ENCODE peak calls at places on chromosome 10, in four cellular contexts. One of them, this sample, is unnamed.

GRCh38 chr10:80664071-80664680 is 126.5 kb downstream of the SH2D4B start:
- DNase-seq in HL-60: peak; percentile 23
- DNase-seq in K562: peak; percentile 74
- DNase-seq in GM12878: no peak
- DNase-seq in this sample: peak; percentile 19

GRCh38 chr10:124509836-124510535 is 48.4 kb downstream of the LHPP start:
- DNase-seq in HL-60: no peak
- DNase-seq in K562: no peak
- DNase-seq in GM12878: no peak
- DNase-seq in this sample: no peak

GRCh38 chr10:8042864-8043568 is 11.5 kb upstream of the GATA3 start:
- DNase-seq in HL-60: no peak
- DNase-seq in K562: no peak
- DNase-seq in GM12878: no peak
- DNase-seq in this sample: no peak

GRCh38 chr10:90136731-90137316 is 435.4 kb downstream of the KIF20B start:
- DNase-seq in HL-60: no peak
- DNase-seq in K562: no peak
- DNase-seq in GM12878: no peak
- DNase-seq in this sample: no peak

GRCh38 chr10:45495438-45496152 is 121.6 kb downstream of the ALOX5 start:
- DNase-seq in HL-60: peak; percentile 8
- DNase-seq in K562: peak; percentile 60
- DNase-seq in GM12878: no peak
- DNase-seq in this sample: no peak

GRCh38 chr10:43214071-43214955 is 52.6 kb downstream of the RASGEF1A start:
- DNase-seq in HL-60: no peak
- DNase-seq in K562: no peak
- DNase-seq in GM12878: no peak
- DNase-seq in this sample: no peak

GRCh38 chr10:24382596-24382978 is 173.6 kb downstream of the KIAA1217 start:
- DNase-seq in HL-60: no peak
- DNase-seq in K562: no peak
- DNase-seq in GM12878: no peak
- DNase-seq in this sample: no peak

GRCh38 chr10:71357792-71358265 is 38.8 kb downstream of the SLC29A3 start:
- DNase-seq in HL-60: no peak
- DNase-seq in K562: peak; percentile 83
- DNase-seq in GM12878: no peak
- DNase-seq in this sample: no peak

GRCh38 chr10:121306159-121306673 is 292.0 kb downstream of the FGFR2 start:
- DNase-seq in HL-60: no peak
- DNase-seq in K562: no peak
- DNase-seq in GM12878: no peak
- DNase-seq in this sample: no peak

GRCh38 chr10:125016611-125017202 is 74.8 kb downstream of the ZRANB1 start:
- DNase-seq in HL-60: no peak
- DNase-seq in K562: no peak
- DNase-seq in GM12878: no peak
- DNase-seq in this sample: no peak

GRCh38 chr10:24483701-24484100 is 240.0 kb downstream of the ARHGAP21 start:
- DNase-seq in HL-60: no peak
- DNase-seq in K562: no peak
- DNase-seq in GM12878: no peak
- DNase-seq in this sample: no peak

GRCh38 chr10:67772894-67773511 is 65.0 kb downstream of the DNAJC12 start:
- DNase-seq in HL-60: peak; percentile 68
- DNase-seq in K562: no peak
- DNase-seq in GM12878: peak; percentile 90
- DNase-seq in this sample: no peak

DNA sequence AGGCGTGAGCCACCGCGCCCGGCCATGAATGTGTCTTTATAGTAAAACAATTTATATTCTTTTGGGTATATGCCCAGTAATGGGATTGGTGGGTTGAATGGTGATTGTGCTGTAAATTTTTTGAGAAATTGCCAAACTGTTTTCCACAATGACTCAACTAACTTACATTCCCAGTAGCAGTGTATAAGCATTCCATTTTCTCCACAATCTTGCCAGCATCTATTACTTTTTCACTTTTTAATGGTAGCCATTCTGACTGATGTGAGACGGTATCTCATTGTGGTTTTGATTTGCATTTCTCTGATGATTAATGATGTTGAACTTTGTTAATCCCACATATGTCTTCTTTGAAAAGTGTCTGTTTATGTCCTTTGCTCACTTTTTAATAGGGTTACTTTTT is 1187.9 kb downstream of the XPNPEP1 start:
- DNase-seq in HL-60: no peak
- DNase-seq in K562: no peak
- DNase-seq in GM12878: no peak
- DNase-seq in this sample: no peak
- TF ChIP-seq SPI1 in HL-60: no peak
- TF ChIP-seq SPI1 in K562: no peak
- TF ChIP-seq SPI1 in GM12878: no peak
- TF ChIP-seq SPI1 in this sample: no peak

GRCh38 chr10:15166325-15166724 is 2.2 kb downstream of the NMT2 start:
- DNase-seq in HL-60: no peak
- DNase-seq in K562: no peak
- DNase-seq in GM12878: no peak
- DNase-seq in this sample: no peak

GRCh38 chr10:15168781-15169554 is 475 bp upstream of the NMT2 start:
- DNase-seq in HL-60: peak; percentile 55
- DNase-seq in K562: peak; percentile 98
- DNase-seq in GM12878: peak; percentile 48
- DNase-seq in this sample: peak; percentile 87

GRCh38 chr10:15167411-15168295 is 840 bp downstream of the NMT2 start:
- DNase-seq in HL-60: no peak
- DNase-seq in K562: peak; percentile 58
- DNase-seq in GM12878: no peak
- DNase-seq in this sample: peak; percentile 33

GRCh38 chr10:15169555-15170407 is 1.3 kb upstream of the NMT2 start:
- DNase-seq in HL-60: no peak
- DNase-seq in K562: peak; percentile 23
- DNase-seq in GM12878: no peak
- DNase-seq in this sample: no peak

DNA sequence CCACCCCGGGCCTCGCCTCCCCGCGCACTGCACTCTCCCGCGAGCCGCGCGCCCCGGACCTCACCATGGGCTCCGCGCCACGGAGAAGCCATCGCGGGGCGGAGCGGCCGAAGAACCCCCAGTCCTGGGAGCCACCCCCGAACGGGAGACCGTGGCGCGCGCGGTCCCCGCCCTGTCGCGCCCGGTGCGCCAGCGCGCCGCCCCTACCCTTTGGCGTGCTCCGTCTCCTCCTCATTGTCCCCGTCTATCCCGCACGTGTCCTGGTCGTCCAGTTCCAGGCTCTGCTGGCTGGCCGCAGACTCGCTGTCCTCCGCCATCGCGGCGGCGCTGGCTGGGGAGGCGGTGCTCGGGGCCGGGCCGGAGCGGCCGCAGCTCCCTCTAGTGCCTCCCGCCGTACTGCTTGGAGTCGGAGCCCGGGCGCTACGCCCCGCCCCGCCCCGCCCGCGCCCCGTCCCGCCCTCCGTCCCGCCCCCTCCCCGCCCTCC is at the start of gene NMT2:
- DNase-seq in HL-60: peak; percentile 36
- DNase-seq in K562: peak; percentile 58
- DNase-seq in GM12878: no peak
- DNase-seq in this sample: peak; percentile 91
- TF ChIP-seq SPI1 in HL-60: no peak
- TF ChIP-seq SPI1 in K562: no peak
- TF ChIP-seq SPI1 in GM12878: no peak
- TF ChIP-seq SPI1 in this sample: no peak

GRCh38 chr10:96646774-96647173 is 60.0 kb upstream of the TM9SF3 start:
- DNase-seq in HL-60: no peak
- DNase-seq in K562: no peak
- DNase-seq in GM12878: no peak
- DNase-seq in this sample: no peak
- TF ChIP-seq SPI1 in HL-60: no peak
- TF ChIP-seq SPI1 in K562: no peak
- TF ChIP-seq SPI1 in GM12878: peak; percentile 53
- TF ChIP-seq SPI1 in this sample: peak; percentile 28

GRCh38 chr10:75967491-75967890 is 536.1 kb downstream of the LRMDA start:
- DNase-seq in HL-60: no peak
- DNase-seq in K562: no peak
- DNase-seq in GM12878: no peak
- DNase-seq in this sample: no peak
- TF ChIP-seq SPI1 in HL-60: no peak
- TF ChIP-seq SPI1 in K562: no peak
- TF ChIP-seq SPI1 in GM12878: no peak
- TF ChIP-seq SPI1 in this sample: no peak

DNA sequence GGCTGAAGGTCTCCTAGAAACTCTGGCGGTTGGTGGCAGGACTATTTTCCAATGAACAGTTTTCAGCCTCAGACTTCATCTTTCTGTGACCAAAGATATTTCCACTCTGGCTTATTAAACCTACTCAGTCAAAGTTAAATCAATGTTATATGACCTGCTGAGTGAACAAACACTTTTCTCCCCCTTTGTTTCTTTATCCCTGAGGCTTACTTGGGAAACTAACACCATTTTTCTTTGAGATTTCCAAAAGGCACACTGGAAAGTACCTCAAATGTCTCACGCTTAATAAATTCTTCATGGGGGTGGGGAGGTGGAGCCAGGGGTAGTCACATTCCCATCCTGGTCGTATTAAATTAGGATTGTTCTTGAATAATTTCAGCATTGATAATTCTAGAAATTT is 1.8 kb downstream of the TMEM26 start:
- DNase-seq in HL-60: no peak
- DNase-seq in K562: no peak
- DNase-seq in GM12878: no peak
- DNase-seq in this sample: no peak
- TF ChIP-seq SPI1 in HL-60: no peak
- TF ChIP-seq SPI1 in K562: no peak
- TF ChIP-seq SPI1 in GM12878: no peak
- TF ChIP-seq SPI1 in this sample: no peak

GRCh38 chr10:5163487-5163886 is 21.5 kb downstream of the AKR1C8 start:
- DNase-seq in HL-60: no peak
- DNase-seq in K562: no peak
- DNase-seq in GM12878: no peak
- DNase-seq in this sample: no peak
- TF ChIP-seq SPI1 in HL-60: no peak
- TF ChIP-seq SPI1 in K562: no peak
- TF ChIP-seq SPI1 in GM12878: no peak
- TF ChIP-seq SPI1 in this sample: no peak

GRCh38 chr10:3220853-3221252 is 48.3 kb upstream of the PITRM1 start:
- DNase-seq in HL-60: no peak
- DNase-seq in K562: no peak
- DNase-seq in GM12878: no peak
- DNase-seq in this sample: no peak

GRCh38 chr10:3213758-3214545 is 41.4 kb upstream of the PITRM1 start:
- DNase-seq in HL-60: no peak
- DNase-seq in K562: no peak
- DNase-seq in GM12878: no peak
- DNase-seq in this sample: no peak

GRCh38 chr10:3217853-3218252 is 45.3 kb upstream of the PITRM1 start:
- DNase-seq in HL-60: no peak
- DNase-seq in K562: no peak
- DNase-seq in GM12878: no peak
- DNase-seq in this sample: no peak

GRCh38 chr10:3215336-3215860 is 42.8 kb upstream of the PITRM1 start:
- DNase-seq in HL-60: no peak
- DNase-seq in K562: no peak
- DNase-seq in GM12878: no peak
- DNase-seq in this sample: no peak

GRCh38 chr10:3217301-3217700 is 44.7 kb upstream of the PITRM1 start:
- DNase-seq in HL-60: no peak
- DNase-seq in K562: no peak
- DNase-seq in GM12878: no peak
- DNase-seq in this sample: no peak
- TF ChIP-seq SPI1 in HL-60: no peak
- TF ChIP-seq SPI1 in K562: no peak
- TF ChIP-seq SPI1 in GM12878: no peak
- TF ChIP-seq SPI1 in this sample: no peak

This sample was measured in GM12891.